ENCODE peak calls at places on chromosome 20, in ten cellular contexts. S is astrocyte, N is cardiac muscle cell, A is mesendoderm, Q is left lung, L is endothelial cell of umbilical vein, O is spleen, Y is fibroblast of lung, T is WERI-Rb-1, J is ovary. K is an unnamed sample. For H3K36me3, the result is how much of the 10 kb centered on the place peaks cover.

GRCh38 chr20:5557123-5557522 is 193.1 kb upstream of the SHLD1 start:
- DNase-seq in S (peak), N (peak), A (peak), Q (no peak), L (peak), O (no peak), Y (peak), T (peak), J (no peak), K (peak)

GRCh38 chr20:17500826-17501225 is 30.4 kb downstream of the BFSP1 start:
- DNase-seq in S (no peak), N (no peak), A (no peak), Q (no peak), L (no peak), O (no peak), Y (no peak), T (no peak), J (no peak), K (no peak)

GRCh38 chr20:20564279-20564678 is 148.2 kb downstream of the RALGAPA2 start:
- DNase-seq in S (no peak), N (no peak), A (no peak), Q (no peak), L (no peak), O (no peak), Y (no peak), T (no peak), J (no peak), K (no peak)

GRCh38 chr20:40506567-40506966 is 182.5 kb downstream of the MAFB start:
- DNase-seq in S (peak), N (peak), A (peak), Q (peak), L (peak), O (peak), Y (peak), T (no peak), J (peak), K (peak)

GRCh38 chr20:62019144-62019805 is 46.4 kb downstream of the TAF4 start:
- DNase-seq in S (no peak), N (no peak), A (no peak), Q (no peak), L (no peak), O (no peak), Y (no peak), T (no peak), J (peak), K (no peak)

GRCh38 chr20:610130-611046 is at the start of gene TCF15:
- DNase-seq in S (no peak), N (peak), A (peak), Q (no peak), L (peak), O (no peak), Y (no peak), T (peak), J (peak), K (peak)

GRCh38 chr20:34037767-34038166 is 44.1 kb downstream of the RALY start:
- DNase-seq in S (no peak), N (peak), A (no peak), Q (no peak), L (no peak), O (no peak), Y (peak), T (no peak), J (peak), K (peak)

GRCh38 chr20:62652051-62652893 is 10.0 kb downstream of the SLCO4A1 start:
- DNase-seq in S (peak), N (peak), A (peak), Q (peak), L (peak), O (peak), Y (peak), T (no peak), J (peak), K (peak)

GRCh38 chr20:34907616-34908469 is 31.4 kb downstream of the ACSS2 start:
- DNase-seq in S (peak), N (peak), A (no peak), Q (peak), L (peak), O (no peak), Y (peak), T (peak), J (peak), K (peak)

GRCh38 chr20:17494201-17494600 is 37.0 kb downstream of the BFSP1 start:
- DNase-seq in S (no peak), N (no peak), A (no peak), Q (no peak), L (no peak), O (no peak), Y (no peak), T (no peak), J (no peak), K (no peak)

GRCh38 chr20:57473246-57474042 is 51.5 kb downstream of the CTCFL start:
- DNase-seq in S (no peak), N (peak), A (no peak), Q (peak), L (no peak), O (peak), Y (no peak), T (no peak), J (peak), K (peak)

GRCh38 chr20:44805991-44806729 is 4.2 kb downstream of the RIMS4 start:
- DNase-seq in S (peak), N (peak), A (peak), Q (peak), L (no peak), O (no peak), Y (peak), T (peak), J (peak), K (peak)

GRCh38 chr20:56391037-56391436 is 978 bp downstream of the AURKA start:
- DNase-seq in S (no peak), N (no peak), A (peak), Q (no peak), L (peak), O (no peak), Y (no peak), T (no peak), J (no peak), K (no peak)
- H3K4me3 ChIP-seq in S (peak), N (peak), A (peak), Q (peak), L (peak), O (peak), Y (peak), T (peak), J (peak), K (peak)

GRCh38 chr20:25242231-25242630 is 5.7 kb upstream of the PYGB start:
- DNase-seq in S (no peak), N (no peak), A (no peak), Q (no peak), L (no peak), O (no peak), Y (no peak), T (no peak), J (no peak), K (no peak)
- H3K36me3 ChIP-seq in S (under half), N (under half), A (under half), Q (under half), L (under half), O (under half), Y (under half), T (under half), J (under half), K (under half)

DNA sequence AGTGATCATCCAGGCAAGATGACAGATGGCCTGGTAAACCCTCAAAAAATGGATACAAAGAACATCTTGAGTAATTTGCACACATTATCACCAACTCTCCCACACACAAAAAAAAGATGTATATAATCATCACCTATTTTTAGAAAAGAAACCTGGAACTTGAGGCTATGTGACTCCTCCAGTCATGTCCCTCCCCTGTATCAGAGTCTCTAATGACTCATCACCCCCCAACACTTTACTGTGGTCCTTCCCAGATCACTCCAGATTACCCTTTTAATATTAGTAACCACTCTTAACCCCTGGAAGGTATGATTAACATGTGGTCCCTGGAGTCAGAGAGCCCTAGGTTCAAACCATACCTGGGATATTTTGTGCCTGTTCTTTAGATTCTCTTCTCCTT is 144.8 kb downstream of the ZNF217 start:
- DNase-seq in S (peak), N (no peak), A (no peak), Q (no peak), L (no peak), O (no peak), Y (no peak), T (no peak), J (no peak), K (no peak)
- H3K4me3 ChIP-seq in S (no peak), N (no peak), A (no peak), Q (no peak), L (no peak), O (no peak), Y (no peak), T (no peak), J (no peak), K (no peak)

DNA sequence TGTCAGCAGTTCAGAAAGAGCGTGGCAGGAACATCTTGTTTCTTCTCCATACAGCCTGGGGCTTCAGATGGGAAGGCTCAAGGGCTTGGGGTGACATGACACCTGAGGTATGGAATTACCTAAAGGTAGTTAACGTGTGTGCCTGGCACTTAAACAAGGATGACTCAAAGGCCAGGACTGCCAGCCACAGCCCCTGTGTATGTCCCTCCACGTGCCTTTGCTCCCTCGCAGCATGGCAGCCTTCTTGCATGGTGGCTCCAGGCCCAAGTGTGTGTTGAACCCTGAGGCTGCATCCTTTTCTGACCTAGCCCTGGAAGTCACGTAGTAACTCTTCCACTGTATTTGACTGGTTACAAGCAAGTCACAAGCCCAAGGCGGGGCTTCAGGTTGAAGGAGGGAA is 33.6 kb upstream of the MYL9 start:
- DNase-seq in S (no peak), N (no peak), A (no peak), Q (no peak), L (no peak), O (no peak), Y (no peak), T (no peak), J (no peak), K (no peak)
- H3K36me3 ChIP-seq in S (under half), N (under half), A (under half), Q (under half), L (under half), O (under half), Y (under half), T (under half), J (under half), K (half or more)

DNA sequence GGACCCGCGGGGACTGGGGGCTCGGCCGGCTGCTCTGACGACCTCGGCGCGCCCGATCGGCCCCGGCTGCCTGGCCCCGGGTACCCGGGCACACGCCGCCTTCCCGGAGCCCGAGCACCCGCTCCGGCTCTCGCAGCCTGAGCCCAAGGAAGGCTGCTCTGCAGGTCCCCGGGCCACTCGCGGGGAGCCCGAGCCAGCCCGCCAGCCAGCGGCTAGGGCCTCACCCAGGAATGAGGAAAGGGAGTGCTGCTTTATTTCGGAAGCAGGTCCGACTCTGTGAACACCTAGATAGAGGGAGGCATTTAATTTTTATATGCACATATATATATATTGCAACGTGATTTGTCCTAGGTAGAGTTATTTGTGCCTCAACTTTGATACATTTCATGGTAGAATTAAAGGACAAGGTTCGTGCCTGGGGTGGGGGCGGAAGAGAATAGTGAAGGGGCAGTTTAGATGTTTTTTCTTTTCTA is 15.5 kb downstream of the FOXA2 start:
- DNase-seq in S (no peak), N (no peak), A (peak), Q (no peak), L (no peak), O (no peak), Y (no peak), T (no peak), J (no peak), K (no peak)
- H3K4me3 ChIP-seq in S (no peak), N (no peak), A (no peak), Q (peak), L (no peak), O (no peak), Y (no peak), T (no peak), J (no peak), K (no peak)

K was measured in MG63.